ENCODE peak calls at places on chromosomes 11 and 22, in six cellular contexts. One of them, this sample, is unnamed.

GRCh38 chr11:64571050-64571409 is 20.0 kb upstream of the SLC22A12 start:
- DNase-seq in HCT116: no peak
- DNase-seq in ovary: peak; percentile 2
- DNase-seq in transverse colon: no peak
- DNase-seq in lower leg skin: no peak
- DNase-seq in GM12891: no peak
- DNase-seq in this sample: no peak

GRCh38 chr11:36363361-36364272 is 67.5 kb downstream of the PRR5L start:
- DNase-seq in HCT116: no peak
- DNase-seq in ovary: no peak
- DNase-seq in transverse colon: no peak
- DNase-seq in lower leg skin: no peak
- DNase-seq in GM12891: no peak
- DNase-seq in this sample: no peak

GRCh38 chr22:23829845-23830372 is 8.9 kb downstream of the DERL3 start:
- DNase-seq in HCT116: no peak
- DNase-seq in ovary: no peak
- DNase-seq in transverse colon: no peak
- DNase-seq in lower leg skin: no peak
- DNase-seq in GM12891: no peak
- DNase-seq in this sample: no peak

GRCh38 chr11:65215441-65216076 is 33.8 kb downstream of the CAPN1 start:
- DNase-seq in HCT116: no peak
- DNase-seq in ovary: no peak
- DNase-seq in transverse colon: no peak
- DNase-seq in lower leg skin: peak; percentile 59
- DNase-seq in GM12891: no peak
- DNase-seq in this sample: peak; percentile 29

GRCh38 chr11:64717268-64717578 is 5.8 kb downstream of the NRXN2 start:
- DNase-seq in HCT116: no peak
- DNase-seq in ovary: no peak
- DNase-seq in transverse colon: no peak
- DNase-seq in lower leg skin: no peak
- DNase-seq in GM12891: no peak
- DNase-seq in this sample: no peak

GRCh38 chr11:57900315-57900714 is 123.4 kb upstream of the OR9Q1 start:
- DNase-seq in HCT116: no peak
- DNase-seq in ovary: no peak
- DNase-seq in transverse colon: peak; percentile 56
- DNase-seq in lower leg skin: no peak
- DNase-seq in GM12891: no peak
- DNase-seq in this sample: no peak

GRCh38 chr11:66728760-66729385 is at the start of gene SPTBN2:
- DNase-seq in HCT116: no peak
- DNase-seq in ovary: no peak
- DNase-seq in transverse colon: peak; percentile 16
- DNase-seq in lower leg skin: peak; percentile 85
- DNase-seq in GM12891: no peak
- DNase-seq in this sample: no peak

GRCh38 chr11:10456519-10456918 is 1.5 kb downstream of the AMPD3 start:
- DNase-seq in HCT116: no peak
- DNase-seq in ovary: no peak
- DNase-seq in transverse colon: no peak
- DNase-seq in lower leg skin: no peak
- DNase-seq in GM12891: no peak
- DNase-seq in this sample: peak; percentile 85

GRCh38 chr22:42202669-42203068 is 67.8 kb downstream of the TCF20 start:
- DNase-seq in HCT116: no peak
- DNase-seq in ovary: no peak
- DNase-seq in transverse colon: no peak
- DNase-seq in lower leg skin: no peak
- DNase-seq in GM12891: no peak
- DNase-seq in this sample: peak; percentile 16

GRCh38 chr22:25448435-25449051 is 115.9 kb upstream of the GRK3 start:
- DNase-seq in HCT116: no peak
- DNase-seq in ovary: no peak
- DNase-seq in transverse colon: no peak
- DNase-seq in lower leg skin: no peak
- DNase-seq in GM12891: no peak
- DNase-seq in this sample: peak; percentile 68

GRCh38 chr11:103862049-103862826 is 174.2 kb upstream of the DDI1 start:
- DNase-seq in HCT116: no peak
- DNase-seq in ovary: no peak
- DNase-seq in transverse colon: no peak
- DNase-seq in lower leg skin: no peak
- DNase-seq in GM12891: no peak
- DNase-seq in this sample: no peak

GRCh38 chr22:39873963-39874362 is 19.6 kb downstream of the ENTHD1 start:
- DNase-seq in HCT116: no peak
- DNase-seq in ovary: no peak
- DNase-seq in transverse colon: no peak
- DNase-seq in lower leg skin: no peak
- DNase-seq in GM12891: no peak
- DNase-seq in this sample: peak; percentile 25

GRCh38 chr11:46541593-46542371 is 52.0 kb downstream of the AMBRA1 start:
- DNase-seq in HCT116: no peak
- DNase-seq in ovary: no peak
- DNase-seq in transverse colon: peak; percentile 88
- DNase-seq in lower leg skin: no peak
- DNase-seq in GM12891: no peak
- DNase-seq in this sample: peak; percentile 67

GRCh38 chr11:129117595-129118350 is 74.4 kb downstream of the ARHGAP32 start:
- DNase-seq in HCT116: peak; percentile 63
- DNase-seq in ovary: peak; percentile 50
- DNase-seq in transverse colon: peak; percentile 20
- DNase-seq in lower leg skin: no peak
- DNase-seq in GM12891: peak; percentile 0
- DNase-seq in this sample: peak; percentile 78

GRCh38 chr22:34973926-34974325 is 92.0 kb upstream of the ISX start:
- DNase-seq in HCT116: no peak
- DNase-seq in ovary: no peak
- DNase-seq in transverse colon: no peak
- DNase-seq in lower leg skin: no peak
- DNase-seq in GM12891: no peak
- DNase-seq in this sample: no peak

GRCh38 chr11:32435511-32435946 is at the start of gene WT1:
- DNase-seq in HCT116: no peak
- DNase-seq in ovary: peak; percentile 89
- DNase-seq in transverse colon: no peak
- DNase-seq in lower leg skin: no peak
- DNase-seq in GM12891: no peak
- DNase-seq in this sample: peak; percentile 13

GRCh38 chr11:720642-721346 is 14.8 kb downstream of the EPS8L2 start:
- DNase-seq in HCT116: no peak
- DNase-seq in ovary: no peak
- DNase-seq in transverse colon: peak; percentile 76
- DNase-seq in lower leg skin: no peak
- DNase-seq in GM12891: no peak
- DNase-seq in this sample: no peak

GRCh38 chr11:8638300-8638699 is 44.2 kb downstream of the TRIM66 start:
- DNase-seq in HCT116: no peak
- DNase-seq in ovary: no peak
- DNase-seq in transverse colon: no peak
- DNase-seq in lower leg skin: peak; percentile 26
- DNase-seq in GM12891: no peak
- DNase-seq in this sample: no peak

GRCh38 chr11:66986178-66986545 is 11.1 kb downstream of the C11orf86 start:
- DNase-seq in HCT116: no peak
- DNase-seq in ovary: no peak
- DNase-seq in transverse colon: no peak
- DNase-seq in lower leg skin: no peak
- DNase-seq in GM12891: no peak
- DNase-seq in this sample: no peak

GRCh38 chr11:61851128-61851899 is 23.2 kb downstream of the FADS2 start:
- DNase-seq in HCT116: no peak
- DNase-seq in ovary: no peak
- DNase-seq in transverse colon: no peak
- DNase-seq in lower leg skin: no peak
- DNase-seq in GM12891: no peak
- DNase-seq in this sample: no peak

GRCh38 chr11:6606471-6607189 is 3.1 kb downstream of the ILK start:
- DNase-seq in HCT116: peak; percentile 65
- DNase-seq in ovary: peak; percentile 94
- DNase-seq in transverse colon: peak; percentile 90
- DNase-seq in lower leg skin: peak; percentile 98
- DNase-seq in GM12891: no peak
- DNase-seq in this sample: peak; percentile 69

DNA sequence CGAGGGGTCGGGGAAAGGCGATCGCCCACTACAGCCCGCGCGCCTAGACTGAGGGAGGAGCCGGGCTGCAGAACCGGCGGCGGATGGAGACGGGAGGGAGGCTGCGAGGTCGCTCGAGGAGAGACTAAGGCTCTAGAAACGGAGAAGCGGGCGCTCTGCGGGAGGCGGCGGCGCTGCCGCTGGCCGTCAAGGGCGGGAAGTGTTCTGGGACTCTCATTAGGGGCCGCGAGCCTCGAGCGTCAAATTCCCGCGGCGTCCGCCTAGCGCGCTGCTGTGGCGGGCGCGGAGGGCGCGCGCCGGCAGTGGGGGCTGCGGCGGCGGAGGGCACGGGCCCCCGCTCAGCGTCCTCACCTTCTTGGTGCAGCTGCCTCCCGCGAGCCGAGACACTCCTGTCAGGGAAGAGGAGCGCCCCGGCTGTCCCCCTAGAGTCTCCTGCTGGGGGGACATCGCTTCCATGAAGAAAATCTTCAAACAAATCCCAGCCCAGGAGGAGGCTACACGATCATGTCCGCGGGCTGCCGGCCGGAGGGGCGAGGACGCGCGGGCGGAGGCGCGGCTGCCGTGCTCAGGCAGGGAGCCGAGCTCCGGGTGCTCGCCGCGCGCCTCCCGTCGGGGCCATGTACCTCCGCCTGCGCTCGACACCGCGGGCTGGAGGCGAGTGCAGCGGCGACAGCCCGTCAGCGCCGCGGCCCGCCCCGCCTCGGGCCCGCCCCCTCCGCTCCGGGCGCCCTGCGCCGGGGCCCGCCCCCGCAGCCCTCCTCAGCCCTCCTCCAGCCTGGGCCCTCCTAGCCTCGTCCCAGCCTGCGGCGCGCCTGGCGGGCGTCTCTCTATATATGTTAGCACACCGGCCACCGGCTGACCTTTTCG is at the start of gene ARHGAP20:
- DNase-seq in HCT116: no peak
- DNase-seq in ovary: peak; percentile 72
- DNase-seq in transverse colon: peak; percentile 77
- DNase-seq in lower leg skin: peak; percentile 93
- DNase-seq in GM12891: peak; percentile 63
- DNase-seq in this sample: peak; percentile 50
- TF ChIP-seq POLR2A in HCT116: no peak
- TF ChIP-seq POLR2A in ovary: no peak
- TF ChIP-seq POLR2A in transverse colon: no peak
- TF ChIP-seq POLR2A in lower leg skin: no peak
- TF ChIP-seq POLR2A in GM12891: no peak
- TF ChIP-seq POLR2A in this sample: no peak

DNA sequence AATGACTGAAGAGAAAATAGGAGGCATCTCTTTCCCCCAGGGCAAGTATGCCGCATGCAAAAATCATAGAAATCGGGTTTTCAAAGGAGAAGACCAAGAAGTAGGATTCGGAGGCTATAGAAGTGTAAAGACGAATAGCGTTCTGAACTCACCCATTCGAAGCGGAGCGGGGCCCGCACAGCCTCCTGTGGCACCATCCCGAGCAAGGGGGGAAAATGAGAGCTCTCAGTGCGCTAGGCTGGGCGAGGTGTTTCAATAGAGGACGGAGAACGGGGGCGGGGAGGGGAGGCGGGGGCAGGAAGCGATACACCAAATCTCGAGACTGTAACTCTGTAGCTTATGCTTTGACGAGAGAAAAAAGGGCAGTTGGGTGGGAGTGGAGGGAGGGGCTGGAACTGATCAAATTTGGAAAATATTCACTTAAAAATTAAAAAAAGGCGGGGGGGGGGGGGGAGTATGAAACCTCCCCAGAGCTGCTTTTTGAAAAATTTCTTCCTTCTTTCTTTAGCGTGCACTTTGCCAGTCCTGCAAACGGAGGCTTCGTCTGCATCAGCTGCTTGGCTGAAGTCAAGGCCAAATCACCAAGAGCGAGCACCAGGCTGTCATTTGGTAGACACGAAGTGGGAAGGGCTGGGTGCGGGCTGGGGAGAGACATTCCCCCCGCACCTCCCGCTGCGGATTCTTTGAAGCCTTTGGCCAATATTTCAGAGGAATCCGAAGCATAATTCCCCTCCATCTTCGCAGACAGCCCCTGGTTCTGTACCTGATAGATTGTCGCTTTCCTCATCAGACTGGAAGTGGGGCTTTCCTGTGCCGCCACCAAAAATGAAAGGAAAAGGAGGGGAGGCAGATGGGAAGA is 15.6 kb downstream of the BLID start:
- DNase-seq in HCT116: no peak
- DNase-seq in ovary: peak; percentile 82
- DNase-seq in transverse colon: peak; percentile 15
- DNase-seq in lower leg skin: peak; percentile 93
- DNase-seq in GM12891: no peak
- DNase-seq in this sample: no peak
- TF ChIP-seq POLR2A in HCT116: no peak
- TF ChIP-seq POLR2A in ovary: peak; percentile 43
- TF ChIP-seq POLR2A in transverse colon: no peak
- TF ChIP-seq POLR2A in lower leg skin: no peak
- TF ChIP-seq POLR2A in GM12891: no peak
- TF ChIP-seq POLR2A in this sample: no peak

DNA sequence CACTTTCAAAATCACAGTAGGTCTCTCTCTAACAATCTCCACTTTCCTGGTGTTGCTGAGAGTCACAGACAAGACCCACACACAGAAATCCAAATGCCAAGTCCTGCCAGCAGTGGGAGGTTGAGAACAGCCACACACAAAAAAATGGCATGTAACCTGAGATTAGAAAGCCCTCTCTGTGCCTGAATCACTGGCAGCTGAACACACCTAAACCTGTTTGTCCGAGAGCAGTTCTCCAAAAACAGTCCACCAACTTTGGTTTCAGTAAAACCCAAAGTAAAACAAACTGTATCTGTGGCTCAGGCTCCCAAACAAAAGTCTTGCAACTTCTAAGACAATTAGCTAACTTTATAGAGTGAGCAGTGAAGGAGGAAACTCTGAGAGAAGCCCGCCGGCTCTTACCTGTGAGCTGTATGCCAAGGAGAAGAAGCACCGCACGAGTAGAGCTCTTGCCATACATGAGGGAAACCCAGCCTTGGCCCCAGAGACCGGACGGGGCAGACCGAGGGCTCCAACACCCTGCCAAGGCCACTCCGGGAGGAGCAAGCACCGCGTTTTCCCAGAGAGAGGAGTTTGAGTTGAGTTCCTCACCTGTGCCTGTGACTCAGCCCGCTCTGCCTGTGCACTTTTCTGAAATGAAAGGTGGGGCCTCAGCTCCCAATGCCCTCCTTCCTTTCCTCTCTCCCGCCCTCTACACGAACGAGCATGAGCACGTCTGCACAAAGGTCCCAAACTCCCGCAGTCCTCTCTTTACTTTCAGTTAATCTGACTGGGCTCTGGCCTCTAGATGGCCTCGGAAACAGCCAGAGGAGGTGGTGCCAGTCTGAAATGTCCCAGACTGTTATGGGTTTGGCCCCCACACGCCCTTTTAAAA is at the start of gene MPZL2:
- DNase-seq in HCT116: peak; percentile 65
- DNase-seq in ovary: no peak
- DNase-seq in transverse colon: peak; percentile 86
- DNase-seq in lower leg skin: peak; percentile 87
- DNase-seq in GM12891: no peak
- DNase-seq in this sample: no peak
- TF ChIP-seq POLR2A in HCT116: no peak
- TF ChIP-seq POLR2A in ovary: no peak
- TF ChIP-seq POLR2A in transverse colon: peak; percentile 86
- TF ChIP-seq POLR2A in lower leg skin: no peak
- TF ChIP-seq POLR2A in GM12891: no peak
- TF ChIP-seq POLR2A in this sample: no peak

GRCh38 chr22:29729161-29729560 is 9.4 kb downstream of the CABP7 start:
- DNase-seq in HCT116: no peak
- DNase-seq in ovary: no peak
- DNase-seq in transverse colon: no peak
- DNase-seq in lower leg skin: no peak
- DNase-seq in GM12891: no peak
- DNase-seq in this sample: no peak
- TF ChIP-seq POLR2A in HCT116: no peak
- TF ChIP-seq POLR2A in ovary: no peak
- TF ChIP-seq POLR2A in transverse colon: no peak
- TF ChIP-seq POLR2A in lower leg skin: no peak
- TF ChIP-seq POLR2A in GM12891: no peak
- TF ChIP-seq POLR2A in this sample: no peak